ENCODE peak calls at places on chromosomes 1 and 21, in eight cellular contexts. Y, C, F, L, V, N, I and X are unnamed samples.

GRCh38 chr21:29423521-29423920 is 124.8 kb downstream of the BACH1 start:
- DNase-seq in Y (no peak), C (no peak), F (no peak), L (no peak), V (no peak), N (no peak), I (no peak), X (no peak)

GRCh38 chr1:12019858-12020509 is 686 bp downstream of the MIIP start:
- DNase-seq in Y (no peak), C (no peak), F (peak; percentile 30), L (no peak), V (peak; percentile 37), N (no peak), I (no peak), X (peak; percentile 78)

GRCh38 chr1:234605983-234606730 is 3.8 kb downstream of the IRF2BP2 start:
- DNase-seq in Y (peak; percentile 44), C (peak; percentile 70), F (peak; percentile 67), L (no peak), V (no peak), N (no peak), I (peak; percentile 30), X (no peak)

GRCh38 chr1:112625696-112626095 is 6.1 kb downstream of the CAPZA1 start:
- DNase-seq in Y (no peak), C (no peak), F (no peak), L (no peak), V (no peak), N (no peak), I (no peak), X (no peak)

GRCh38 chr1:66455446-66455845 is 78.5 kb upstream of the SGIP1 start:
- DNase-seq in Y (no peak), C (no peak), F (no peak), L (no peak), V (no peak), N (no peak), I (no peak), X (no peak)

GRCh38 chr1:12148958-12149790 is 17.6 kb upstream of the TNFRSF1B start:
- DNase-seq in Y (no peak), C (peak; percentile 61), F (no peak), L (no peak), V (no peak), N (no peak), I (peak; percentile 82), X (peak; percentile 49)

GRCh38 chr1:103197266-103197665 is 88.9 kb upstream of the COL11A1 start:
- DNase-seq in Y (no peak), C (no peak), F (no peak), L (no peak), V (no peak), N (peak; percentile 91), I (no peak), X (no peak)

GRCh38 chr1:230964896-230965295 is 13.8 kb downstream of the TTC13 start:
- DNase-seq in Y (no peak), C (no peak), F (no peak), L (no peak), V (no peak), N (no peak), I (no peak), X (no peak)

GRCh38 chr1:41713557-41714327 is 205.0 kb downstream of the HIVEP3 start:
- DNase-seq in Y (peak; percentile 74), C (peak; percentile 86), F (peak; percentile 86), L (no peak), V (peak; percentile 35), N (peak; percentile 89), I (no peak), X (peak; percentile 93)

GRCh38 chr1:39398278-39399010 is 93.0 kb upstream of the BMP8A start:
- DNase-seq in Y (peak; percentile 96), C (peak; percentile 95), F (peak; percentile 95), L (peak; percentile 98), V (peak; percentile 24), N (peak; percentile 99), I (no peak), X (peak; percentile 93)

GRCh38 chr1:160963521-160963920 is 8.9 kb upstream of the ITLN2 start:
- DNase-seq in Y (no peak), C (no peak), F (no peak), L (no peak), V (no peak), N (no peak), I (no peak), X (no peak)

GRCh38 chr1:187157115-187157514 is 328.4 kb downstream of the PLA2G4A start:
- DNase-seq in Y (peak; percentile 7), C (no peak), F (no peak), L (no peak), V (no peak), N (no peak), I (no peak), X (no peak)

GRCh38 chr1:89041055-89041707 is 18.5 kb upstream of the GBP3 start:
- DNase-seq in Y (peak; percentile 90), C (peak; percentile 82), F (no peak), L (no peak), V (no peak), N (peak; percentile 85), I (no peak), X (peak; percentile 60)
- H3K4me2 ChIP-seq in Y (peak overlapping the region; percentile 73), C (no peak overlapping the region), F (no peak overlapping the region), L (no peak overlapping the region), V (no peak overlapping the region), N (peak overlapping the region; percentile 23), I (no peak overlapping the region), X (peak overlapping the region; percentile 36)

GRCh38 chr1:248855580-248855979 is 3.3 kb downstream of the ZNF692 start:
- DNase-seq in Y (no peak), C (no peak), F (no peak), L (no peak), V (no peak), N (no peak), I (no peak), X (peak; percentile 80)

GRCh38 chr1:248853023-248853422 is 5.9 kb downstream of the ZNF692 start:
- DNase-seq in Y (no peak), C (peak; percentile 74), F (no peak), L (no peak), V (no peak), N (peak; percentile 38), I (no peak), X (peak; percentile 97)

GRCh38 chr1:248852548-248852947 is 6.3 kb downstream of the ZNF692 start:
- DNase-seq in Y (no peak), C (no peak), F (no peak), L (no peak), V (no peak), N (no peak), I (peak; percentile 33), X (peak; percentile 34)

GRCh38 chr1:248856176-248856575 is 2.7 kb downstream of the ZNF692 start:
- DNase-seq in Y (no peak), C (no peak), F (no peak), L (no peak), V (no peak), N (no peak), I (no peak), X (no peak)

GRCh38 chr1:248853668-248854375 is 5.1 kb downstream of the ZNF692 start:
- DNase-seq in Y (no peak), C (no peak), F (no peak), L (no peak), V (no peak), N (no peak), I (no peak), X (peak; percentile 52)
- H4K20me1 ChIP-seq in Y (no peaks in the 10 kb centered on the region), C (no peaks in the 10 kb centered on the region), F (no peaks in the 10 kb centered on the region), L (no peaks in the 10 kb centered on the region), V (no peaks in the 10 kb centered on the region), N (peaks cover 33% of the 10 kb centered on the region), I (no peaks in the 10 kb centered on the region), X (no peaks in the 10 kb centered on the region)

DNA sequence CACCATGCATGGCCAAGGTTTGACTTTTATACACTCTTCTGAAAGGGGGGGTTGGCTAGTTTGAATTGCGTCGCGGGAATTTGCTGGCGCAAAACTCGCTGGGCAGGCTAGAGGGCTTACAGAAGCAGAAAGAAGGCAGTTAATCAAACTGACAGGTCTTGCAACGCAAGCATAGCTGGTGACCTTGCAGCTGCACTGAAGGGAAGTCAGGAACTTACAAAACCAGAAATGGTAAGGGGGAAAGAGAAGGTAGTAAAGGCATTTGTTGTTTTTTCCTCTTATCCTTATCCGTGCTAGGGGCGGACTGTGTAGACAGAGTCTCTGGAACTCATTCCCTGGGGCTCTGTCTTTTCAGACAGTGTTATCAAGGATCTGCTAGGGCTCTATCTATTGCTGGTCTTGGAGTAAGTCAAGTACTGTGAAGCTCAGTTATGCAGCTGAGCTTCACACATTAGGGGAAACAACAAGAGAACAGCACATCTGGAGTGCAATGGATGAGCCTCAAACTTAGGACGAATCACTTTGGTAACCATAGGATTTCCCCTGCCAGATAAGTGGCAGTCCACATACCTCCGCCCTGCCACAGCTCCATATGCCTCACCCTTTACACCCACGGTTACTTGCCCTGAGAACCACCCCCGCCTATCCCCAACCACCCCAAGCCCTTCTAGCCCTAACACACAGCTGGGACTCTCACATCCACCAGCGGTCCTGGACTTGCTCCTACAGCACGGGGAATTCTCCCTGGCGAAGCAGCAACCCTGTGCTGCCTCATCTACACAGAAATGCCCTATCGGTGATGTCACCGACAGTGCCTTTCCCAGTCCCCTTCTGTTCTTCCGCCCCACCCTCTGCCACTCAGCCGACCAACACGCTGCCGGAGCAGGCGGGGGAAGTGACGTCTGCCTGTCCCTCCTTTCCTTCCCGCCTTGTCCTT is 251.4 kb downstream of the FAM72C start:
- DNase-seq in Y (no peak), C (peak; percentile 4), F (no peak), L (no peak), V (peak; percentile 74), N (no peak), I (no peak), X (no peak)
- H3K4me3 ChIP-seq in Y (no peak overlapping the region), C (no peak overlapping the region), F (no peak overlapping the region), L (no peak overlapping the region), V (peak overlapping the region; percentile 46), N (no peak overlapping the region), I (no peak overlapping the region), X (no peak overlapping the region)

DNA sequence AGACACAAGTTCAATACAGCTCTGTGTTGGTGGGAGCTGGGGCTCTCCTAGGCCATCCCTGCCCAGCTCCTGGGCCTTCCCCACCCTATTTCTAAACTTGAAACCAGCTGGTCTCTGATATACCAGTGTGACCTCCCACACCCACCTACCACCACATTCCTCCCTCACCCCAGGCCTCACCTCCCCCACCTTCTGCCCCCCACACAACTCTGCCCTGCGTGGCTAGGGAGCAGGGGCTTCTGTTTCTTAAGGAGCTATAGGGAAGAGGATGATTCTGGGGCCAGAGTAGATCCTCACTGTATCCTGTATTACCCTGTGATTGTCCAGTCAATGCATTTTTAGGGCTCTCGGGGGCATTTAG is 16.5 kb downstream of the NES start:
- DNase-seq in Y (no peak), C (no peak), F (peak; percentile 44), L (no peak), V (no peak), N (no peak), I (no peak), X (peak; percentile 76)
- H3K4me2 ChIP-seq in Y (peak overlapping the region; percentile 83), C (peak overlapping the region; percentile 52), F (peak overlapping the region; percentile 72), L (peak overlapping the region; percentile 94), V (peak overlapping the region; percentile 74), N (peak overlapping the region; percentile 57), I (peak overlapping the region; percentile 52), X (peak overlapping the region; percentile 60)

GRCh38 chr1:113941245-113941559 is 12.1 kb downstream of the HIPK1 start:
- DNase-seq in Y (no peak), C (no peak), F (no peak), L (no peak), V (no peak), N (no peak), I (peak; percentile 20), X (no peak)
- H4K20me1 ChIP-seq in Y (peaks cover 26% of the 10 kb centered on the region), C (peaks cover 2% of the 10 kb centered on the region), F (no peaks in the 10 kb centered on the region), L (no peaks in the 10 kb centered on the region), V (peaks cover 20% of the 10 kb centered on the region), N (peaks cover 71% of the 10 kb centered on the region), I (peaks cover 2% of the 10 kb centered on the region), X (peaks cover 26% of the 10 kb centered on the region)

DNA sequence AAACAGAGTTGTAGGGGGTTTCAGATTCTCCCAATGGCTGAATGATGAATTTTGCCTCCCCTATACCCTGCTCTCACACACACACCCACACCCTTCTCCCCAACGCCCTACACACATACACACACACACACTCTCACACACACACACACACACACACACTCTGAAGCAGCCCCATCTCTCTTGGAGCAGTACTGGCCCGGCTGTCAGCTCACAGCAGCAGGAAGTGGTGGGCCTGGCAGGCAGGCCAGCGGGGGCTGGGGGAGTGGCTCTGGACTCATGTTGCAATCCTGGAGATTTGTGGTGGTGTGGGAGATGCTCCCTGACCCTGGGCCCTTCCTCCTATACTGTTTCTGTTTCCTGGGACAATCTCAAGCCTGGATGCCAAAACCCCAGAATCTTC is 2.2 kb downstream of the IKBKE start:
- DNase-seq in Y (no peak), C (peak; percentile 75), F (no peak), L (no peak), V (peak; percentile 51), N (peak; percentile 82), I (peak; percentile 40), X (peak; percentile 89)
- H3K4me3 ChIP-seq in Y (no peak overlapping the region), C (peak overlapping the region; percentile 17), F (no peak overlapping the region), L (no peak overlapping the region), V (peak overlapping the region; percentile 17), N (peak overlapping the region; percentile 40), I (peak overlapping the region; percentile 82), X (no peak overlapping the region)